ENCODE peak calls at places on chromosomes 4 and X, in six cellular contexts. X is WTC11; Z is NCI-H1417 treated with DMSO at 0.1 percent for 48 hours; L is stimulated activated CD8-positive, alpha-beta memory T cell treated with anti-CD3 and anti-CD28 coated beads, Interleukin-2, amount 100 ng/mL, for 1 hour; C is iPS-NIHi11; I is GM18507. U is an unnamed sample.

GRCh38 chrX:153450114-153450948 is 4.5 kb upstream of the TREX2 start:
- DNase-seq in C (no peak), I (no peak), Z (no peak), X (no peak), L (no peak), U (peak)

GRCh38 chr4:186021461-186022167 is 47.3 kb upstream of the TLR3 start:
- DNase-seq in C (peak), Z (no peak), I (no peak), X (peak), L (no peak), U (peak)

GRCh38 chr4:84870398-84871163 is 95.9 kb downstream of the WDFY3 start:
- DNase-seq in X (peak), I (no peak), Z (no peak), L (no peak), C (peak), U (peak)

GRCh38 chrX:75781618-75782017 is 3.4 kb downstream of the MAGEE2 start:
- DNase-seq in C (no peak), L (no peak), Z (no peak), X (no peak), I (no peak), U (no peak)

GRCh38 chr4:20543131-20543530 is 157.1 kb upstream of the PACRGL start:
- DNase-seq in X (no peak), C (no peak), L (no peak), Z (no peak), I (no peak), U (no peak)

GRCh38 chr4:177583000-177583399 is 140.8 kb upstream of the AGA start:
- DNase-seq in Z (no peak), C (no peak), X (no peak), I (no peak), L (no peak), U (no peak)

GRCh38 chr4:123495530-123495929 is 98.9 kb downstream of the SPRY1 start:
- DNase-seq in X (no peak), Z (no peak), L (no peak), I (no peak), C (no peak), U (no peak)

GRCh38 chr4:153348006-153348405 is 3.5 kb downstream of the MND1 start:
- DNase-seq in X (no peak), C (no peak), L (no peak), Z (no peak), I (no peak), U (no peak)

GRCh38 chr4:174520655-174521054 is 1.6 kb downstream of the HPGD start:
- DNase-seq in C (no peak), L (no peak), Z (no peak), I (no peak), X (no peak), U (no peak)

GRCh38 chrX:68098431-68098830 is 334.9 kb downstream of the OPHN1 start:
- DNase-seq in I (no peak), L (no peak), Z (no peak), X (no peak), C (no peak), U (no peak)

U was measured in H7.